ENCODE peak calls at places on chromosome X, in ten cellular contexts. F, B, X, U, H, J, I, T, N and V are unnamed samples.

GRCh38 chrX:126551725-126552312 is 795 bp downstream of the DCAF12L1 start:
- DNase-seq in F (no peak), B (no peak), X (no peak), U (no peak), H (no peak), J (no peak), I (no peak), T (no peak), N (no peak), V (no peak)

GRCh38 chrX:77451041-77451440 is 3.9 kb downstream of the FGF16 start:
- DNase-seq in F (no peak), B (no peak), X (no peak), U (no peak), H (peak; percentile 47), J (no peak), I (no peak), T (peak; percentile 48), N (no peak), V (no peak)

GRCh38 chrX:18616688-18617087 is 55.2 kb downstream of the RS1 start:
- DNase-seq in F (no peak), B (no peak), X (no peak), U (no peak), H (no peak), J (no peak), I (no peak), T (no peak), N (no peak), V (no peak)

GRCh38 chrX:6954836-6955235 is 192.7 kb upstream of the STS start:
- DNase-seq in F (no peak), B (no peak), X (no peak), U (no peak), H (no peak), J (no peak), I (no peak), T (no peak), N (no peak), V (no peak)

GRCh38 chrX:68490644-68491043 is 8.2 kb upstream of the YIPF6 start:
- DNase-seq in F (no peak), B (peak; percentile 62), X (peak; percentile 35), U (no peak), H (peak; percentile 52), J (peak; percentile 42), I (no peak), T (peak; percentile 9), N (no peak), V (no peak)

GRCh38 chrX:24027985-24028384 is 999 bp upstream of the KLHL15 start:
- DNase-seq in F (no peak), B (no peak), X (peak; percentile 27), U (no peak), H (no peak), J (no peak), I (no peak), T (no peak), N (no peak), V (no peak)

GRCh38 chrX:16772460-16772859 is 13.8 kb upstream of the TXLNG start:
- DNase-seq in F (no peak), B (peak; percentile 1), X (peak; percentile 50), U (no peak), H (peak; percentile 4), J (no peak), I (no peak), T (no peak), N (no peak), V (no peak)

GRCh38 chrX:102860235-102860634 is 76.8 kb upstream of the RAB40AL start:
- DNase-seq in F (no peak), B (no peak), X (no peak), U (no peak), H (no peak), J (no peak), I (no peak), T (no peak), N (no peak), V (no peak)

GRCh38 chrX:150299579-150299978 is 63.5 kb upstream of the MAMLD1 start:
- DNase-seq in F (no peak), B (no peak), X (no peak), U (no peak), H (no peak), J (no peak), I (no peak), T (no peak), N (no peak), V (no peak)

GRCh38 chrX:151975228-151975593 is 735 bp upstream of the GABRE start:
- DNase-seq in F (no peak), B (no peak), X (no peak), U (no peak), H (no peak), J (no peak), I (no peak), T (no peak), N (no peak), V (no peak)

GRCh38 chrX:154409222-154409871 is at the start of gene DNASE1L1:
- DNase-seq in F (peak; percentile 83), B (peak; percentile 91), X (peak; percentile 82), U (peak; percentile 58), H (peak; percentile 82), J (peak; percentile 90), I (peak; percentile 81), T (peak; percentile 78), N (no peak), V (peak; percentile 30)

GRCh38 chrX:68934922-68935321 is 106.1 kb downstream of the EFNB1 start:
- DNase-seq in F (no peak), B (no peak), X (no peak), U (no peak), H (no peak), J (no peak), I (no peak), T (no peak), N (no peak), V (no peak)

GRCh38 chrX:44144491-44144890 is 171.3 kb upstream of the NDP start:
- DNase-seq in F (no peak), B (no peak), X (peak; percentile 1), U (no peak), H (no peak), J (no peak), I (no peak), T (no peak), N (no peak), V (no peak)

GRCh38 chrX:104112326-104112951 is at the start of gene ZCCHC18:
- DNase-seq in F (peak; percentile 32), B (peak; percentile 32), X (peak; percentile 91), U (peak; percentile 78), H (peak; percentile 41), J (peak; percentile 58), I (peak; percentile 79), T (peak; percentile 50), N (no peak), V (peak; percentile 32)

GRCh38 chrX:123918106-123918721 is 43.3 kb upstream of the STAG2 start:
- DNase-seq in F (no peak), B (peak; percentile 52), X (no peak), U (no peak), H (no peak), J (no peak), I (no peak), T (no peak), N (no peak), V (no peak)

GRCh38 chrX:17435476-17435875 is 60.5 kb downstream of the NHS start:
- DNase-seq in F (no peak), B (no peak), X (peak; percentile 75), U (no peak), H (no peak), J (peak; percentile 22), I (no peak), T (no peak), N (no peak), V (no peak)

GRCh38 chrX:41108007-41108683 is 22.9 kb downstream of the USP9X start:
- DNase-seq in F (no peak), B (no peak), X (no peak), U (no peak), H (no peak), J (no peak), I (no peak), T (no peak), N (no peak), V (no peak)

GRCh38 chrX:87017210-87017609 is 500.4 kb upstream of the KLHL4 start:
- DNase-seq in F (no peak), B (no peak), X (no peak), U (no peak), H (no peak), J (no peak), I (no peak), T (no peak), N (no peak), V (no peak)

GRCh38 chrX:1453390-1453783 is 678 bp upstream of the ASMTL start:
- DNase-seq in F (no peak), B (no peak), X (no peak), U (no peak), H (no peak), J (no peak), I (no peak), T (no peak), N (no peak), V (no peak)

DNA sequence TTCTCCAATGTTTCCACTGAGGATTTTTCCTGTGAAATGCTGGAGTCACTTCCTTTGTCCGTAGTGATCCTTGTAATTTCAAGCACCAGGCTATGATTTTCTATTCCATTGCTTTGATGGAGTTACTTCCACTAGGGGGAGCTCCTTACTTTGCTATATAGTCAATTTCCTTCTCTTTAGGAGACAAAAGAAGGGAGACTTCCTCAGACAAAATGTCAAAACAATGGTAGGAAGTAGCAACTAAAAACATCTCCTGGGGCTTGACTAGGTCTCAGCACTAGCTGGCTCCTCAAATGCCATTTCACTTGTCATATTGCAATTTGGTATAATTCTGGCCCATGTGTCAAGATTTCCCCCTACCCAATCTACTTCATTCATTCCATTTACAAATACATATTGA is 24.1 kb downstream of the ZCCHC12 start:
- DNase-seq in F (peak; percentile 12), B (peak; percentile 80), X (peak; percentile 69), U (peak; percentile 57), H (peak; percentile 62), J (peak; percentile 68), I (peak; percentile 49), T (peak; percentile 57), N (no peak), V (no peak)
- TF ChIP-seq CTCF in F (peak; percentile 69), B (peak; percentile 80), X (peak; percentile 72), U (peak; percentile 60), H (peak; percentile 56), J (peak; percentile 67), I (peak; percentile 62), T (peak; percentile 54), N (peak; percentile 67), V (peak; percentile 57)

GRCh38 chrX:39338583-39338982 is 537.3 kb downstream of the MID1IP1 start:
- DNase-seq in F (no peak), B (no peak), X (no peak), U (no peak), H (no peak), J (no peak), I (no peak), T (no peak), N (no peak), V (no peak)
- TF ChIP-seq CTCF in F (no peak), B (no peak), X (no peak), U (no peak), H (no peak), J (no peak), I (no peak), T (no peak), N (no peak), V (no peak)

GRCh38 chrX:38887222-38887621 is 86.0 kb downstream of the MID1IP1 start:
- DNase-seq in F (no peak), B (no peak), X (no peak), U (no peak), H (no peak), J (no peak), I (no peak), T (no peak), N (no peak), V (no peak)
- TF ChIP-seq CTCF in F (no peak), B (no peak), X (no peak), U (no peak), H (no peak), J (no peak), I (no peak), T (no peak), N (no peak), V (no peak)

GRCh38 chrX:109826954-109827708 is 94.1 kb upstream of the ACSL4 start:
- DNase-seq in F (no peak), B (peak; percentile 68), X (no peak), U (no peak), H (peak; percentile 71), J (peak; percentile 31), I (no peak), T (peak; percentile 58), N (no peak), V (no peak)
- TF ChIP-seq CTCF in F (no peak), B (peak; percentile 8), X (no peak), U (no peak), H (peak; percentile 18), J (no peak), I (no peak), T (no peak), N (no peak), V (no peak)